ENCODE peak calls at places on chromosomes 3 and 15, in nine cellular contexts. One of them, this sample, is unnamed.

GRCh38 chr15:38668433-38669159 is 104.0 kb upstream of the RASGRP1 start:
- DNase-seq in mesothelial cell of epicardium: no peak
- DNase-seq in fibroblast of pulmonary artery: no peak
- DNase-seq in breast epithelium: peak
- DNase-seq in prostate gland: no peak
- DNase-seq in thoracic aorta: no peak
- DNase-seq in RWPE1: no peak
- DNase-seq in stomach: no peak
- DNase-seq in heart left ventricle: no peak
- DNase-seq in this sample: no peak

GRCh38 chr3:114380233-114380645 is 86.4 kb downstream of the TIGIT start:
- DNase-seq in mesothelial cell of epicardium: no peak
- DNase-seq in fibroblast of pulmonary artery: peak
- DNase-seq in breast epithelium: peak
- DNase-seq in prostate gland: peak
- DNase-seq in thoracic aorta: no peak
- DNase-seq in RWPE1: peak
- DNase-seq in stomach: peak
- DNase-seq in heart left ventricle: peak
- DNase-seq in this sample: no peak

GRCh38 chr3:111695584-111696213 is 100.6 kb upstream of the ZBED2 start:
- DNase-seq in mesothelial cell of epicardium: no peak
- DNase-seq in fibroblast of pulmonary artery: peak
- DNase-seq in breast epithelium: no peak
- DNase-seq in prostate gland: no peak
- DNase-seq in thoracic aorta: no peak
- DNase-seq in RWPE1: peak
- DNase-seq in stomach: no peak
- DNase-seq in heart left ventricle: no peak
- DNase-seq in this sample: peak

GRCh38 chr15:97902140-97902780 is 58.2 kb upstream of the ARRDC4 start:
- DNase-seq in mesothelial cell of epicardium: no peak
- DNase-seq in fibroblast of pulmonary artery: peak
- DNase-seq in breast epithelium: no peak
- DNase-seq in prostate gland: no peak
- DNase-seq in thoracic aorta: no peak
- DNase-seq in RWPE1: peak
- DNase-seq in stomach: no peak
- DNase-seq in heart left ventricle: no peak
- DNase-seq in this sample: peak

GRCh38 chr15:64500695-64501395 is 40.5 kb downstream of the ZNF609 start:
- DNase-seq in mesothelial cell of epicardium: no peak
- DNase-seq in fibroblast of pulmonary artery: no peak
- DNase-seq in breast epithelium: no peak
- DNase-seq in prostate gland: no peak
- DNase-seq in thoracic aorta: no peak
- DNase-seq in RWPE1: no peak
- DNase-seq in stomach: no peak
- DNase-seq in heart left ventricle: no peak
- DNase-seq in this sample: no peak

GRCh38 chr3:182384182-182384581 is 409.1 kb upstream of the ATP11B start:
- DNase-seq in mesothelial cell of epicardium: no peak
- DNase-seq in fibroblast of pulmonary artery: no peak
- DNase-seq in breast epithelium: no peak
- DNase-seq in prostate gland: no peak
- DNase-seq in thoracic aorta: no peak
- DNase-seq in RWPE1: no peak
- DNase-seq in stomach: no peak
- DNase-seq in heart left ventricle: no peak
- DNase-seq in this sample: peak

GRCh38 chr15:72237286-72238224 is 6.6 kb upstream of the PKM start:
- DNase-seq in mesothelial cell of epicardium: no peak
- DNase-seq in fibroblast of pulmonary artery: peak
- DNase-seq in breast epithelium: peak
- DNase-seq in prostate gland: no peak
- DNase-seq in thoracic aorta: peak
- DNase-seq in RWPE1: peak
- DNase-seq in stomach: peak
- DNase-seq in heart left ventricle: peak
- DNase-seq in this sample: peak

GRCh38 chr15:69478259-69478687 is 25.7 kb downstream of the RPLP1 start:
- DNase-seq in mesothelial cell of epicardium: peak
- DNase-seq in fibroblast of pulmonary artery: peak
- DNase-seq in breast epithelium: no peak
- DNase-seq in prostate gland: peak
- DNase-seq in thoracic aorta: no peak
- DNase-seq in RWPE1: peak
- DNase-seq in stomach: peak
- DNase-seq in heart left ventricle: no peak
- DNase-seq in this sample: no peak

GRCh38 chr15:23648920-23649515 is 1.4 kb upstream of the MAGEL2 start:
- DNase-seq in mesothelial cell of epicardium: peak
- DNase-seq in fibroblast of pulmonary artery: peak
- DNase-seq in breast epithelium: no peak
- DNase-seq in prostate gland: peak
- DNase-seq in thoracic aorta: no peak
- DNase-seq in RWPE1: peak
- DNase-seq in stomach: peak
- DNase-seq in heart left ventricle: no peak
- DNase-seq in this sample: no peak

GRCh38 chr15:34271493-34271892 is 46.7 kb downstream of the EMC4 start:
- DNase-seq in mesothelial cell of epicardium: no peak
- DNase-seq in fibroblast of pulmonary artery: peak
- DNase-seq in breast epithelium: no peak
- DNase-seq in prostate gland: no peak
- DNase-seq in thoracic aorta: peak
- DNase-seq in RWPE1: peak
- DNase-seq in stomach: no peak
- DNase-seq in heart left ventricle: peak
- DNase-seq in this sample: peak

GRCh38 chr3:155714295-155714718 is 30.6 kb downstream of the PLCH1 start:
- DNase-seq in mesothelial cell of epicardium: no peak
- DNase-seq in fibroblast of pulmonary artery: no peak
- DNase-seq in breast epithelium: no peak
- DNase-seq in prostate gland: no peak
- DNase-seq in thoracic aorta: no peak
- DNase-seq in RWPE1: no peak
- DNase-seq in stomach: no peak
- DNase-seq in heart left ventricle: no peak
- DNase-seq in this sample: no peak

GRCh38 chr3:10505791-10506585 is 602 bp upstream of the ATP2B2 start:
- DNase-seq in mesothelial cell of epicardium: no peak
- DNase-seq in fibroblast of pulmonary artery: no peak
- DNase-seq in breast epithelium: no peak
- DNase-seq in prostate gland: no peak
- DNase-seq in thoracic aorta: no peak
- DNase-seq in RWPE1: no peak
- DNase-seq in stomach: no peak
- DNase-seq in heart left ventricle: no peak
- DNase-seq in this sample: no peak

GRCh38 chr3:62151591-62151990 is 221.8 kb downstream of the FEZF2 start:
- DNase-seq in mesothelial cell of epicardium: no peak
- DNase-seq in fibroblast of pulmonary artery: no peak
- DNase-seq in breast epithelium: no peak
- DNase-seq in prostate gland: no peak
- DNase-seq in thoracic aorta: no peak
- DNase-seq in RWPE1: no peak
- DNase-seq in stomach: no peak
- DNase-seq in heart left ventricle: no peak
- DNase-seq in this sample: no peak

GRCh38 chr3:31687020-31687802 is 154.5 kb downstream of the STT3B start:
- DNase-seq in mesothelial cell of epicardium: no peak
- DNase-seq in fibroblast of pulmonary artery: no peak
- DNase-seq in breast epithelium: no peak
- DNase-seq in prostate gland: no peak
- DNase-seq in thoracic aorta: no peak
- DNase-seq in RWPE1: no peak
- DNase-seq in stomach: no peak
- DNase-seq in heart left ventricle: no peak
- DNase-seq in this sample: no peak

GRCh38 chr3:119350114-119350513 is 55.9 kb downstream of the ARHGAP31 start:
- DNase-seq in mesothelial cell of epicardium: no peak
- DNase-seq in fibroblast of pulmonary artery: peak
- DNase-seq in breast epithelium: no peak
- DNase-seq in prostate gland: no peak
- DNase-seq in thoracic aorta: no peak
- DNase-seq in RWPE1: no peak
- DNase-seq in stomach: no peak
- DNase-seq in heart left ventricle: peak
- DNase-seq in this sample: no peak

GRCh38 chr3:133023301-133023830 is 14.8 kb upstream of the TMEM108 start:
- DNase-seq in mesothelial cell of epicardium: no peak
- DNase-seq in fibroblast of pulmonary artery: no peak
- DNase-seq in breast epithelium: no peak
- DNase-seq in prostate gland: no peak
- DNase-seq in thoracic aorta: no peak
- DNase-seq in RWPE1: no peak
- DNase-seq in stomach: no peak
- DNase-seq in heart left ventricle: no peak
- DNase-seq in this sample: no peak

GRCh38 chr3:57758686-57759085 is 2.6 kb downstream of the SLMAP start:
- DNase-seq in mesothelial cell of epicardium: no peak
- DNase-seq in fibroblast of pulmonary artery: no peak
- DNase-seq in breast epithelium: no peak
- DNase-seq in prostate gland: no peak
- DNase-seq in thoracic aorta: no peak
- DNase-seq in RWPE1: no peak
- DNase-seq in stomach: no peak
- DNase-seq in heart left ventricle: no peak
- DNase-seq in this sample: peak

GRCh38 chr15:87597346-87598052 is 659.0 kb downstream of the NTRK3 start:
- DNase-seq in mesothelial cell of epicardium: no peak
- DNase-seq in fibroblast of pulmonary artery: peak
- DNase-seq in breast epithelium: no peak
- DNase-seq in prostate gland: no peak
- DNase-seq in thoracic aorta: no peak
- DNase-seq in RWPE1: no peak
- DNase-seq in stomach: no peak
- DNase-seq in heart left ventricle: no peak
- DNase-seq in this sample: no peak

GRCh38 chr3:161673845-161674244 is 177.2 kb downstream of the OTOL1 start:
- DNase-seq in mesothelial cell of epicardium: no peak
- DNase-seq in fibroblast of pulmonary artery: no peak
- DNase-seq in breast epithelium: no peak
- DNase-seq in prostate gland: no peak
- DNase-seq in thoracic aorta: no peak
- DNase-seq in RWPE1: no peak
- DNase-seq in stomach: no peak
- DNase-seq in heart left ventricle: no peak
- DNase-seq in this sample: no peak

GRCh38 chr15:48628832-48629231 is 16.7 kb downstream of the FBN1 start:
- DNase-seq in mesothelial cell of epicardium: no peak
- DNase-seq in fibroblast of pulmonary artery: no peak
- DNase-seq in breast epithelium: no peak
- DNase-seq in prostate gland: no peak
- DNase-seq in thoracic aorta: no peak
- DNase-seq in RWPE1: no peak
- DNase-seq in stomach: no peak
- DNase-seq in heart left ventricle: no peak
- DNase-seq in this sample: no peak

GRCh38 chr15:62391565-62392262 is 226.6 kb upstream of the C2CD4B start:
- DNase-seq in mesothelial cell of epicardium: peak
- DNase-seq in fibroblast of pulmonary artery: peak
- DNase-seq in breast epithelium: peak
- DNase-seq in prostate gland: peak
- DNase-seq in thoracic aorta: no peak
- DNase-seq in RWPE1: peak
- DNase-seq in stomach: peak
- DNase-seq in heart left ventricle: peak
- DNase-seq in this sample: peak
- TF ChIP-seq CTCF in mesothelial cell of epicardium: no peak
- TF ChIP-seq CTCF in fibroblast of pulmonary artery: peak
- TF ChIP-seq CTCF in breast epithelium: peak
- TF ChIP-seq CTCF in prostate gland: peak
- TF ChIP-seq CTCF in thoracic aorta: peak
- TF ChIP-seq CTCF in RWPE1: peak
- TF ChIP-seq CTCF in stomach: peak
- TF ChIP-seq CTCF in heart left ventricle: peak
- TF ChIP-seq CTCF in this sample: peak

GRCh38 chr3:74067296-74067695 is 442.6 kb upstream of the PDZRN3 start:
- DNase-seq in mesothelial cell of epicardium: no peak
- DNase-seq in fibroblast of pulmonary artery: peak
- DNase-seq in breast epithelium: no peak
- DNase-seq in prostate gland: peak
- DNase-seq in thoracic aorta: no peak
- DNase-seq in RWPE1: no peak
- DNase-seq in stomach: peak
- DNase-seq in heart left ventricle: peak
- DNase-seq in this sample: peak
- TF ChIP-seq CTCF in mesothelial cell of epicardium: no peak
- TF ChIP-seq CTCF in fibroblast of pulmonary artery: peak
- TF ChIP-seq CTCF in breast epithelium: no peak
- TF ChIP-seq CTCF in prostate gland: no peak
- TF ChIP-seq CTCF in thoracic aorta: no peak
- TF ChIP-seq CTCF in RWPE1: no peak
- TF ChIP-seq CTCF in stomach: no peak
- TF ChIP-seq CTCF in heart left ventricle: no peak
- TF ChIP-seq CTCF in this sample: peak

DNA sequence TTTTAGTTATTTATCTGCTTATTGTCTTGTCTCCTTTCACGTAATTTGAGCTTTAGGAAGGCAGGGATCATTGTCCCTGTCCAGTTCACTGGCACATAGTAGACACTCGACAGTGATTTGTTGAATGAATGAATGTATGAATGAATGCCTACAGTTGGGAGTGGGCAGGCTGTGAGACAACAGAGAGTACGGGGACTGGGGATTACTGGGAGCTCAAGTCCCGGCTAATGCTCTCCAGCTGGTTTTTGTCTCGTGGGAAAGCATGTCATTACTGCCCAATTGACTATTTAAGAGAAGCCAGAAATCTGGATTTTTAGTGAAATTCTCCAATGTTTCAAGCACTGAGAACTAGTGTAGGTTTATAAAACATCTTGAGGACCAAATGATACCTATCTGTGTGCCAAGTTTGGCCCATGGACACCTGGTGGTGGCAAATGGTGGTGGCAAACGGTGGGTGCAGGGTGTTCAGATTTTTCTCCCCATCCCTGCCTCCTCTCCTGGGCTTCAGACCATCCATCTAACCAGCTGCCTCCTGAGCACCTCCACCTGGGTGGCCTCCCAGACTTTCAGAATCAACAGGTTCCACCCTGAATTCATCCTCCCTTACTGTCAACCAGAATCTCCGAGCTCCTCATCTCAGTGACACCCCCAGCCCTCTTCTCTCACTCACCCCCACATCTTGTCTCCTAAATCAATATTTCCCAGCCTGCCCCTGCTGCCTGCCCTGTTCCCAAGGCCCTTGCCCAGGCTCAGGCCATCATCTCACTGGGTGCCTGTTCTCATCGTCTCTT is 36.2 kb upstream of the TRH start:
- DNase-seq in mesothelial cell of epicardium: no peak
- DNase-seq in fibroblast of pulmonary artery: no peak
- DNase-seq in breast epithelium: no peak
- DNase-seq in prostate gland: no peak
- DNase-seq in thoracic aorta: no peak
- DNase-seq in RWPE1: no peak
- DNase-seq in stomach: no peak
- DNase-seq in heart left ventricle: no peak
- DNase-seq in this sample: no peak
- TF ChIP-seq CTCF in mesothelial cell of epicardium: peak
- TF ChIP-seq CTCF in fibroblast of pulmonary artery: peak
- TF ChIP-seq CTCF in breast epithelium: no peak
- TF ChIP-seq CTCF in prostate gland: no peak
- TF ChIP-seq CTCF in thoracic aorta: peak
- TF ChIP-seq CTCF in RWPE1: no peak
- TF ChIP-seq CTCF in stomach: no peak
- TF ChIP-seq CTCF in heart left ventricle: no peak
- TF ChIP-seq CTCF in this sample: no peak

GRCh38 chr3:28799084-28799483 is 450.5 kb upstream of the AZI2 start:
- DNase-seq in mesothelial cell of epicardium: no peak
- DNase-seq in fibroblast of pulmonary artery: peak
- DNase-seq in breast epithelium: no peak
- DNase-seq in prostate gland: no peak
- DNase-seq in thoracic aorta: no peak
- DNase-seq in RWPE1: no peak
- DNase-seq in stomach: no peak
- DNase-seq in heart left ventricle: no peak
- DNase-seq in this sample: peak
- TF ChIP-seq CTCF in mesothelial cell of epicardium: no peak
- TF ChIP-seq CTCF in fibroblast of pulmonary artery: peak
- TF ChIP-seq CTCF in breast epithelium: no peak
- TF ChIP-seq CTCF in prostate gland: no peak
- TF ChIP-seq CTCF in thoracic aorta: no peak
- TF ChIP-seq CTCF in RWPE1: no peak
- TF ChIP-seq CTCF in stomach: no peak
- TF ChIP-seq CTCF in heart left ventricle: no peak
- TF ChIP-seq CTCF in this sample: no peak